ENCODE peak calls at places on chromosome 21, in ten cellular contexts. X is left ventricle myocardium inferior; Q is HCT116; Y is fibroblast of lung; P is tibial artery; O is endothelial cell of umbilical vein; D is psoas muscle; F is CD8-positive, alpha-beta T cell; M is adipocyte; B is HAP-1. N is an unnamed sample. For H3K27me3 and H3K4me1, the result is how much of the 10 kb centered on the place peaks cover.

GRCh38 chr21:27586986-27587385 is 620.1 kb upstream of the ADAMTS5 start:
- DNase-seq in X (no peak), Q (no peak), Y (no peak), P (no peak), O (no peak), D (no peak), F (no peak), M (no peak), B (no peak), N (no peak)

GRCh38 chr21:37225440-37225839 is 41.7 kb downstream of the VPS26C start:
- DNase-seq in X (no peak), Q (no peak), Y (no peak), P (no peak), O (no peak), D (no peak), F (peak), M (no peak), B (no peak), N (no peak)

GRCh38 chr21:28138272-28138671 is 854.4 kb downstream of the LTN1 start:
- DNase-seq in X (no peak), Q (no peak), Y (peak), P (no peak), O (no peak), D (no peak), F (no peak), M (no peak), B (no peak), N (no peak)

GRCh38 chr21:29258626-29259335 is 39.9 kb upstream of the BACH1 start:
- DNase-seq in X (no peak), Q (no peak), Y (peak), P (no peak), O (peak), D (no peak), F (no peak), M (peak), B (no peak), N (no peak)

GRCh38 chr21:20253261-20253660 is 744.9 kb upstream of the NCAM2 start:
- DNase-seq in X (no peak), Q (no peak), Y (no peak), P (no peak), O (no peak), D (no peak), F (no peak), M (no peak), B (no peak), N (no peak)

GRCh38 chr21:32581732-32582131 is 3.6 kb downstream of the TCP10L start:
- DNase-seq in X (no peak), Q (no peak), Y (no peak), P (no peak), O (no peak), D (no peak), F (no peak), M (no peak), B (no peak), N (no peak)

GRCh38 chr21:25670726-25671125 is 31.7 kb downstream of the JAM2 start:
- DNase-seq in X (no peak), Q (no peak), Y (peak), P (no peak), O (peak), D (no peak), F (no peak), M (peak), B (no peak), N (peak)

GRCh38 chr21:27776925-27777553 is 810.2 kb upstream of the ADAMTS5 start:
- DNase-seq in X (peak), Q (no peak), Y (no peak), P (no peak), O (no peak), D (no peak), F (no peak), M (no peak), B (no peak), N (no peak)

GRCh38 chr21:32456497-32456918 is 44.0 kb downstream of the EVA1C start:
- DNase-seq in X (no peak), Q (no peak), Y (peak), P (no peak), O (peak), D (no peak), F (no peak), M (peak), B (no peak), N (peak)

GRCh38 chr21:28745131-28746055 is 247.3 kb downstream of the LTN1 start:
- DNase-seq in X (peak), Q (peak), Y (peak), P (peak), O (peak), D (peak), F (peak), M (peak), B (peak), N (peak)

GRCh38 chr21:46080171-46081021 is 17.5 kb upstream of the COL6A2 start:
- DNase-seq in X (peak), Q (no peak), Y (no peak), P (peak), O (no peak), D (peak), F (no peak), M (no peak), B (no peak), N (peak)

GRCh38 chr21:35236090-35236489 is 187.0 kb upstream of the RUNX1 start:
- DNase-seq in X (no peak), Q (no peak), Y (no peak), P (no peak), O (no peak), D (no peak), F (no peak), M (no peak), B (no peak), N (no peak)

GRCh38 chr21:33219300-33219699 is 10.4 kb upstream of the IFNAR2 start:
- DNase-seq in X (no peak), Q (no peak), Y (no peak), P (no peak), O (no peak), D (no peak), F (no peak), M (no peak), B (no peak), N (no peak)

GRCh38 chr21:46058339-46059145 is 39.4 kb upstream of the COL6A2 start:
- DNase-seq in X (no peak), Q (no peak), Y (no peak), P (peak), O (no peak), D (no peak), F (no peak), M (no peak), B (no peak), N (no peak)

GRCh38 chr21:43809853-43810504 is 20.6 kb downstream of the RRP1 start:
- DNase-seq in X (no peak), Q (no peak), Y (no peak), P (no peak), O (no peak), D (no peak), F (no peak), M (no peak), B (no peak), N (no peak)

GRCh38 chr21:30620080-30620479 is 347 bp upstream of the KRTAP20-4 start:
- DNase-seq in X (no peak), Q (no peak), Y (no peak), P (no peak), O (no peak), D (no peak), F (no peak), M (no peak), B (no peak), N (no peak)

GRCh38 chr21:30612132-30612531 is 1.6 kb downstream of the KRTAP6-1 start:
- DNase-seq in X (no peak), Q (no peak), Y (no peak), P (no peak), O (no peak), D (no peak), F (no peak), M (no peak), B (no peak), N (no peak)

GRCh38 chr21:30615199-30615598 is 1.0 kb upstream of the KRTAP20-1 start:
- DNase-seq in X (no peak), Q (no peak), Y (no peak), P (no peak), O (no peak), D (no peak), F (no peak), M (no peak), B (no peak), N (no peak)

GRCh38 chr21:30613836-30614235 is at the start of gene KRTAP6-1:
- DNase-seq in X (no peak), Q (no peak), Y (no peak), P (no peak), O (no peak), D (no peak), F (no peak), M (no peak), B (no peak), N (no peak)

GRCh38 chr21:30616125-30616524 is at the start of gene KRTAP20-1:
- DNase-seq in X (no peak), Q (no peak), Y (no peak), P (no peak), O (no peak), D (no peak), F (no peak), M (no peak), B (no peak), N (no peak)
- H3K27me3 ChIP-seq in X (under half), Q (under half), Y (under half), P (under half), O (under half), D (under half), F (under half), M (under half), B (under half), N (under half)

DNA sequence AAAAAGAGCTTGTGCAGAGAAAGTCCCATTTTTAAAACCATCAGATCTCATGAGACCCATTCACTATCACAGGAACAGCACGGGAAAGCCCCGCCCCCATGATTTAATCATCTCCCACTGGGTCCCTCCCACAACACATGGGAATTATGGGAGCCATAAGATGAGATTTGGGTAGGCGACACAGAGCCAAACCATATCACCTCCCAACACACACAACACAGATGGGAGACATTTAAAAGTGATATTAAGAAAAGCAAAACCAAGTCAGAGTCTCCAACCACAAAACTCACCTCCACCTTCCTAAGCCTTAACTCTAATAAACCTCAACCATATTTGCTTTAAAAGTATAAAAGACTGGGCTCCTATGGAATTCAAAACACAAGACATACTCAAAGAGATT is 61.6 kb upstream of the TIAM1 start:
- DNase-seq in X (no peak), Q (no peak), Y (no peak), P (peak), O (no peak), D (no peak), F (no peak), M (no peak), B (no peak), N (no peak)
- H3K4me1 ChIP-seq in X (under half), Q (under half), Y (under half), P (under half), O (under half), D (under half), F (under half), M (under half), B (under half), N (under half)

GRCh38 chr21:16004121-16004520 is 274.3 kb downstream of the USP25 start:
- DNase-seq in X (no peak), Q (no peak), Y (no peak), P (no peak), O (no peak), D (no peak), F (no peak), M (no peak), B (no peak), N (no peak)
- H3K4me3 ChIP-seq in X (no peak), Q (no peak), Y (no peak), P (no peak), O (no peak), D (no peak), F (no peak), M (peak), B (no peak), N (no peak)

DNA sequence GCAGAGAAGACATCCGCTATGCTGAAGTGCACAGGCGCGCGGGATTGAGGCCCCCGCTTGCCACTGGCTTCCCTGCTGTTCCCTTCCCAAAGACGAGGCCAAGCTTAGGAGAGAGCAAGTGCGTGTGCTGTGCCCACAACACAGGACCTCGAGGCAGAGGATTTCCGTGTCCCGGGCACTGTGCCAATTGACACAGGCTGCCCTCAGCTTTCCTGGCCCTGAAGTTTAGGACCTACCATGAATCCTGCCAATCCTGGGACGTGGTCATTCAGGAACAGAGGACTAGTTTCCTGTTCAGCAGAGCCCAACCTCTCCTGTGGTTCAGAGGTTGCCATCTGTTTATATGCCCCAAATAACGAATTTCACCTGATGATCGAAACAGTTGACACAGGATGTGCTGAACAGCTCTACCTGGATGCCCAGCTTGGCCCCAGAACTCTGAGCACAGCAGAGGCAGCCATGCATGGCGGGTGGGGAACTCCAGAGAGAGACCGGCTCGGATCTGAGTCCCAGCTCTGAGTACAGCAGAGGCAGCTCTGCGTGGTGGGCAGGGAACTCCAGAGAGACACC is 22.0 kb downstream of the SLC37A1 start:
- DNase-seq in X (no peak), Q (no peak), Y (no peak), P (peak), O (peak), D (no peak), F (no peak), M (no peak), B (no peak), N (no peak)
- H3K27me3 ChIP-seq in X (under half), Q (under half), Y (under half), P (under half), O (under half), D (under half), F (under half), M (under half), B (under half), N (under half)

GRCh38 chr21:44869860-44870747 is 3.4 kb downstream of the PTTG1IP start:
- DNase-seq in X (no peak), Q (peak), Y (peak), P (peak), O (peak), D (peak), F (no peak), M (peak), B (no peak), N (no peak)

GRCh38 chr21:44872266-44872567 is 1.3 kb downstream of the PTTG1IP start:
- DNase-seq in X (no peak), Q (no peak), Y (no peak), P (no peak), O (no peak), D (no peak), F (no peak), M (no peak), B (no peak), N (no peak)

GRCh38 chr21:44872568-44873355 is 728 bp downstream of the PTTG1IP start:
- DNase-seq in X (peak), Q (no peak), Y (peak), P (peak), O (peak), D (peak), F (no peak), M (peak), B (no peak), N (peak)

GRCh38 chr21:44871576-44872265 is 1.8 kb downstream of the PTTG1IP start:
- DNase-seq in X (no peak), Q (no peak), Y (peak), P (peak), O (peak), D (peak), F (no peak), M (peak), B (no peak), N (peak)

GRCh38 chr21:44870748-44871495 is 2.6 kb downstream of the PTTG1IP start:
- DNase-seq in X (peak), Q (peak), Y (peak), P (peak), O (peak), D (peak), F (no peak), M (no peak), B (no peak), N (no peak)
- H3K4me1 ChIP-seq in X (half or more), Q (under half), Y (under half), P (half or more), O (half or more), D (half or more), F (half or more), M (half or more), B (under half), N (under half)

N was measured in cardiac muscle cell.